ENCODE peak calls at places on chromosomes 3 and 15, in eight cellular contexts. D, F, X, K, Q, E, H and L are unnamed samples.

GRCh38 chr3:12750223-12750622 is 8.8 kb downstream of the TMEM40 start:
- DNase-seq in D (no peak), F (no peak), X (no peak), K (peak; percentile 84), Q (peak; percentile 32), E (peak; percentile 84), H (peak; percentile 83), L (peak; percentile 70)

GRCh38 chr3:27880969-27881892 is 159.1 kb upstream of the EOMES start:
- DNase-seq in D (no peak), F (no peak), X (no peak), K (no peak), Q (no peak), E (no peak), H (no peak), L (no peak)

GRCh38 chr3:192183109-192183508 is 544.2 kb downstream of the FGF12 start:
- DNase-seq in D (no peak), F (no peak), X (no peak), K (no peak), Q (no peak), E (no peak), H (no peak), L (no peak)

GRCh38 chr3:160973067-160973466 is 132.1 kb downstream of the B3GALNT1 start:
- DNase-seq in D (no peak), F (no peak), X (no peak), K (no peak), Q (no peak), E (no peak), H (no peak), L (no peak)

GRCh38 chr3:168885028-168885427 is 778.5 kb downstream of the MECOM start:
- DNase-seq in D (no peak), F (no peak), X (no peak), K (peak; percentile 13), Q (peak; percentile 75), E (peak; percentile 65), H (peak; percentile 65), L (peak; percentile 6)

GRCh38 chr3:41608267-41608822 is 353.6 kb downstream of the ULK4 start:
- DNase-seq in D (no peak), F (no peak), X (no peak), K (no peak), Q (no peak), E (no peak), H (no peak), L (no peak)

GRCh38 chr3:135907422-135908165 is 57.9 kb upstream of the PPP2R3A start:
- DNase-seq in D (no peak), F (no peak), X (no peak), K (no peak), Q (no peak), E (no peak), H (no peak), L (no peak)

GRCh38 chr3:160400048-160400630 is 689 bp downstream of the SMC4 start:
- DNase-seq in D (peak; percentile 27), F (peak; percentile 45), X (no peak), K (peak; percentile 59), Q (no peak), E (peak; percentile 73), H (peak; percentile 52), L (no peak)

GRCh38 chr3:177364236-177364635 is 167.0 kb upstream of the TBL1XR1 start:
- DNase-seq in D (no peak), F (no peak), X (no peak), K (no peak), Q (no peak), E (no peak), H (peak; percentile 34), L (no peak)

GRCh38 chr15:69118089-69118488 is 42.3 kb upstream of the GLCE start:
- DNase-seq in D (no peak), F (no peak), X (no peak), K (no peak), Q (no peak), E (peak; percentile 29), H (no peak), L (no peak)

GRCh38 chr15:62482715-62483429 is 317.8 kb upstream of the C2CD4B start:
- DNase-seq in D (peak; percentile 86), F (peak; percentile 74), X (no peak), K (peak; percentile 69), Q (peak; percentile 11), E (no peak), H (no peak), L (no peak)

GRCh38 chr3:114405202-114405601 is 111.4 kb downstream of the TIGIT start:
- DNase-seq in D (no peak), F (no peak), X (no peak), K (no peak), Q (no peak), E (no peak), H (no peak), L (no peak)

GRCh38 chr3:37130984-37131975 is 43.1 kb downstream of the LRRFIP2 start:
- DNase-seq in D (no peak), F (no peak), X (no peak), K (no peak), Q (no peak), E (no peak), H (no peak), L (no peak)

GRCh38 chr15:30992465-30992864 is 1.0 kb upstream of the MTMR10 start:
- DNase-seq in D (no peak), F (no peak), X (no peak), K (no peak), Q (no peak), E (no peak), H (no peak), L (no peak)

GRCh38 chr3:158095302-158095997 is 10.8 kb downstream of the SHOX2 start:
- DNase-seq in D (peak; percentile 59), F (no peak), X (no peak), K (no peak), Q (no peak), E (no peak), H (no peak), L (no peak)

GRCh38 chr15:27479232-27480140 is 508.5 kb downstream of the GABRG3 start:
- DNase-seq in D (no peak), F (no peak), X (no peak), K (no peak), Q (no peak), E (no peak), H (no peak), L (no peak)

GRCh38 chr3:31288224-31288623 is 244.5 kb upstream of the STT3B start:
- DNase-seq in D (no peak), F (no peak), X (no peak), K (no peak), Q (no peak), E (no peak), H (no peak), L (no peak)

GRCh38 chr15:38707802-38708671 is 143.4 kb upstream of the RASGRP1 start:
- DNase-seq in D (peak; percentile 83), F (peak; percentile 44), X (no peak), K (peak; percentile 80), Q (no peak), E (peak; percentile 83), H (peak; percentile 72), L (no peak)

GRCh38 chr3:127697531-127698240 is 24.9 kb downstream of the ABTB1 start:
- DNase-seq in D (peak; percentile 81), F (peak; percentile 83), X (no peak), K (peak; percentile 92), Q (no peak), E (peak; percentile 92), H (peak; percentile 83), L (peak; percentile 72)

GRCh38 chr15:95770191-95770590 is 560.3 kb upstream of the NR2F2 start:
- DNase-seq in D (peak; percentile 6), F (no peak), X (no peak), K (peak; percentile 4), Q (no peak), E (peak; percentile 69), H (no peak), L (no peak)

GRCh38 chr3:71640549-71640948 is 57.0 kb upstream of the FOXP1 start:
- DNase-seq in D (no peak), F (no peak), X (no peak), K (no peak), Q (no peak), E (no peak), H (no peak), L (no peak)

GRCh38 chr3:50520849-50521248 is 17.4 kb upstream of the CACNA2D2 start:
- DNase-seq in D (no peak), F (no peak), X (no peak), K (no peak), Q (no peak), E (no peak), H (no peak), L (no peak)
- TF ChIP-seq CTCF in D (no peak), F (no peak), X (no peak), K (no peak), Q (no peak), E (no peak), H (no peak), L (no peak)

GRCh38 chr3:189192725-189193124 is 21.0 kb downstream of the TPRG1 start:
- DNase-seq in D (no peak), F (no peak), X (no peak), K (no peak), Q (no peak), E (no peak), H (no peak), L (no peak)

DNA sequence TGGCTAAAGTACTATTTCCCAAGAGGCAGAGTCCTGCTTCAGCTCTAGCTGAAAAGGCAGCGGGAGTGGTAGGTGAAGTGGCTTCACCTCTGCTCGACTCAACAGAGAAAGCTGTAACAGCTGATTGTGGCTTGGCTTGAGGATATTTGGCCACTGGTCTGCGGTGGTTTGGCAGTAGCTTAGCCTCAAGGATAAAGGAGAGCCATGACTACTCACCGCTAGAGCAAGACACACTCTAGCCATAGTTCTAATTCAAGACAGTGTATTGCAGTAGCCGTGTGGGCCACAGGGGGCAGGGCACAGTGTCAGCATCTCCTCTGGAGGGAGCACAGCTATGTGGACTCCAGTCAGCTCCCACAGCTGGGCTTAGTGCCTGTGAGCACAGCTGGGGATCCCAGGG is 23.5 kb downstream of the TPRG1 start:
- DNase-seq in D (peak; percentile 49), F (no peak), X (no peak), K (no peak), Q (no peak), E (no peak), H (peak; percentile 4), L (no peak)
- TF ChIP-seq CTCF in D (peak; percentile 39), F (peak; percentile 37), X (peak; percentile 10), K (no peak), Q (peak; percentile 34), E (peak; percentile 17), H (peak; percentile 33), L (peak; percentile 5)

GRCh38 chr15:48717458-48717857 is 71.9 kb upstream of the FBN1 start:
- DNase-seq in D (no peak), F (no peak), X (no peak), K (peak; percentile 63), Q (no peak), E (peak; percentile 46), H (peak; percentile 53), L (no peak)
- TF ChIP-seq CTCF in D (peak; percentile 28), F (peak; percentile 43), X (peak; percentile 8), K (peak; percentile 61), Q (peak; percentile 30), E (peak; percentile 30), H (no peak), L (peak; percentile 52)

DNA sequence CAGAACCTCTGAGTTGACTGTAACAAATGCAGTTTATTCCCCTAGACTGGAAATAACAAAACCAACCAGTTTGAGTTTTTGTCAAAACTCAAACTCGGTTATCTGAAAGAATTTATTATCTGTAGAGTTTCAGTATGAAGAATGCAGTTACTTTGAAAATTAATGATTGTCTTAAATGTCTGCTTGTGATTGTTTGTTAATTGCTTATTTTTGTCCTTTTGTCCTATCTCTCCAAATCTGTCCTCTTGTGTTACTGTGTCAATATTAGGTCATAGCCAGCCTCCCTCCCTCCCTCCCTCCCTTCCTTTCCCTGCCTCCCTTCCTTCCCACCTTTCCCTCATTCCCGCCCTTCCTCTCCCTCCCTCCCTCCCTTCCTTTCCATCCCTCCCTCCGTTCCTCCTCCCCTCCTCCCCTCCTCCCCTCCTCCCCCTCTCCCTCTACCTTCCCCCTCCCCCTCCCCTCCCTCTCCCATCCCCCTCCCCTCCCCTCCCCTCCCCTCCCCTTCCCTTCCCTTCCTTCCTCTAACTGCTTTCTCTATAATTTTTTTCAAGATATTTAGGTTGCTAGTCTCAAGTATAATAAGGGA is 153.5 kb downstream of the FNDC3B start:
- DNase-seq in D (no peak), F (no peak), X (no peak), K (no peak), Q (no peak), E (no peak), H (no peak), L (no peak)
- TF ChIP-seq CTCF in D (no peak), F (no peak), X (no peak), K (no peak), Q (no peak), E (no peak), H (no peak), L (no peak)